ENCODE peak calls at places on chromosome 5, in five cellular contexts. One of them, this sample, is unnamed.

GRCh38 chr5:51651889-51652288 is 268.6 kb downstream of the ISL1 start:
- DNase-seq in coronary artery: no peak
- DNase-seq in pancreas: no peak
- DNase-seq in neural progenitor cell: no peak
- DNase-seq in mucosa of descending colon: no peak
- DNase-seq in this sample: no peak

GRCh38 chr5:111511174-111512025 is 935 bp downstream of the STARD4 start:
- DNase-seq in coronary artery: no peak
- DNase-seq in pancreas: no peak
- DNase-seq in neural progenitor cell: no peak
- DNase-seq in mucosa of descending colon: no peak
- DNase-seq in this sample: no peak

GRCh38 chr5:81626524-81626923 is 124.4 kb downstream of the SSBP2 start:
- DNase-seq in coronary artery: no peak
- DNase-seq in pancreas: no peak
- DNase-seq in neural progenitor cell: no peak
- DNase-seq in mucosa of descending colon: no peak
- DNase-seq in this sample: no peak

GRCh38 chr5:143352691-143353090 is 50.8 kb downstream of the NR3C1 start:
- DNase-seq in coronary artery: no peak
- DNase-seq in pancreas: no peak
- DNase-seq in neural progenitor cell: no peak
- DNase-seq in mucosa of descending colon: no peak
- DNase-seq in this sample: no peak

GRCh38 chr5:126535856-126536545 is 59.0 kb downstream of the ALDH7A1 start:
- DNase-seq in coronary artery: no peak
- DNase-seq in pancreas: no peak
- DNase-seq in neural progenitor cell: no peak
- DNase-seq in mucosa of descending colon: no peak
- DNase-seq in this sample: no peak

GRCh38 chr5:126531543-126532120 is 63.4 kb downstream of the ALDH7A1 start:
- DNase-seq in coronary artery: no peak
- DNase-seq in pancreas: no peak
- DNase-seq in neural progenitor cell: no peak
- DNase-seq in mucosa of descending colon: no peak
- DNase-seq in this sample: no peak

GRCh38 chr5:73764586-73764985 is 138.6 kb downstream of the ARHGEF28 start:
- DNase-seq in coronary artery: no peak
- DNase-seq in pancreas: no peak
- DNase-seq in neural progenitor cell: no peak
- DNase-seq in mucosa of descending colon: no peak
- DNase-seq in this sample: no peak

GRCh38 chr5:158084292-158084691 is 225.3 kb upstream of the CLINT1 start:
- DNase-seq in coronary artery: no peak
- DNase-seq in pancreas: no peak
- DNase-seq in neural progenitor cell: no peak
- DNase-seq in mucosa of descending colon: no peak
- DNase-seq in this sample: no peak

GRCh38 chr5:138282918-138283742 is 8.7 kb upstream of the GFRA3 start:
- DNase-seq in coronary artery: no peak
- DNase-seq in pancreas: no peak
- DNase-seq in neural progenitor cell: peak; percentile 69
- DNase-seq in mucosa of descending colon: no peak
- DNase-seq in this sample: no peak

GRCh38 chr5:134515801-134516200 is 9.7 kb upstream of the JADE2 start:
- DNase-seq in coronary artery: no peak
- DNase-seq in pancreas: no peak
- DNase-seq in neural progenitor cell: no peak
- DNase-seq in mucosa of descending colon: no peak
- DNase-seq in this sample: no peak

DNA sequence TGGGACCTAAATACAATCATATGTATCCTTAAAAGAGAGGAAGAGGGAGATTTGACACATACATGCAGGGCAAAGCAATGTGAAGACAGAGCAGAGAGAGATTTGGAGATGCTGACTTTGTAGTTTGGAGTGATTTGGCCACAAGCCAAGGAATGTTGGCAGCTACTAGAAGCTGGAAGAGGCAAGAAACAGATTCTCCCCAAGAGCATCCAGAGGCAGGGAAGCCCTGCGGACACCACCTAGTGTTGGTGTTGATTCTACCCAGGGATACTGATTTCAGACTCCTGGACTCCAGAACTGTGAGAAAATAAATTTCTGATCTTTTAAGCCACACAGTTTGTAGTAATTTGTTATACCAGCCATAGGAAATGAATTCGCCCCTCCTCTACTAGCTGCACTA is 64.9 kb upstream of the OSMR start:
- DNase-seq in coronary artery: no peak
- DNase-seq in pancreas: no peak
- DNase-seq in neural progenitor cell: no peak
- DNase-seq in mucosa of descending colon: no peak
- DNase-seq in this sample: no peak
- TF ChIP-seq CTCF in coronary artery: no peak
- TF ChIP-seq CTCF in pancreas: no peak
- TF ChIP-seq CTCF in neural progenitor cell: no peak
- TF ChIP-seq CTCF in mucosa of descending colon: no peak
- TF ChIP-seq CTCF in this sample: no peak

GRCh38 chr5:76083555-76084495 is 642 bp downstream of the SV2C start:
- DNase-seq in coronary artery: no peak
- DNase-seq in pancreas: peak; percentile 32
- DNase-seq in neural progenitor cell: peak; percentile 80
- DNase-seq in mucosa of descending colon: no peak
- DNase-seq in this sample: no peak
- H3K4me3 ChIP-seq in coronary artery: peak overlapping the region; percentile 63
- H3K4me3 ChIP-seq in pancreas: no peak overlapping the region
- H3K4me3 ChIP-seq in neural progenitor cell: peak overlapping the region; percentile 50
- H3K4me3 ChIP-seq in mucosa of descending colon: no peak overlapping the region
- H3K4me3 ChIP-seq in this sample: peak overlapping the region; percentile 38

DNA sequence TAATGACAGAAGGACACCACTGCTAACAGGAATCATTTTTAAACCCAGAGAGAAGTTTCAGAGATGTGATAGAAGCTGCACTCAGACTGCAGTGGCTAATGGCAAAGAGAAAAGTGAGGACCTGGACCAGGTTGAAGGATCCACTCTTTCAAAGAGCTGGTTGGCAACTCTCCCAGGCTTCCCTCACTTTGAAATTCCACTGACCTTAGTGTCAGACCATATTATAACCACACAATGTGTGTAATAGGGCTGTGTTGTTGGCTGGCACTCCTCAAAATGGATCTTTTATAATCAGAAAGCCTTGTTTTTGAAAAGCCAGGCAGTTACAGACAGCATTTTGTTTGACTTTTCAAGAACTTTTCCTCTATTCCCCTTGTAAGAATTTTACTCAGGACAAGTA is 280.7 kb downstream of the PRELID2 start:
- DNase-seq in coronary artery: no peak
- DNase-seq in pancreas: no peak
- DNase-seq in neural progenitor cell: no peak
- DNase-seq in mucosa of descending colon: no peak
- DNase-seq in this sample: no peak
- TF ChIP-seq CTCF in coronary artery: no peak
- TF ChIP-seq CTCF in pancreas: no peak
- TF ChIP-seq CTCF in neural progenitor cell: no peak
- TF ChIP-seq CTCF in mucosa of descending colon: no peak
- TF ChIP-seq CTCF in this sample: no peak

DNA sequence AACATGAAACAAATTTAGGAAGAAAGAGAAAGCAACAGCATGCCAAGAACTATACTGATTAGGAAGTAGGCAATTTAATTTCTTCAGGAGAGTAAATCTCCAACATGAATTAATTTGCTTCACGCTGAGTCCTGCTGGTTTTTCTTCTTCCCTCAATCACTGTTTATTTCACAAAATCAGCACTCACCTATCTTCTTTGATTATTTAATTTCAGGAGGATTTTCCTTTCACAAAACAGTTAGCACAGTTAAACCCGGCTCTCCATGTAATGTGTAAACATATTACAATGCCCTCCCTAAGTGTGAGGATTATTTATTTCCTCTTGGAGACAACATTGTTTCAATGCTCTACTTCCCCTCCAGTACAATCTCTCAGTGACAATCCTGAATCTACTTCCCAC is 90.2 kb upstream of the PAM start:
- DNase-seq in coronary artery: no peak
- DNase-seq in pancreas: no peak
- DNase-seq in neural progenitor cell: no peak
- DNase-seq in mucosa of descending colon: no peak
- DNase-seq in this sample: no peak
- H3K4me3 ChIP-seq in coronary artery: no peak overlapping the region
- H3K4me3 ChIP-seq in pancreas: no peak overlapping the region
- H3K4me3 ChIP-seq in neural progenitor cell: no peak overlapping the region
- H3K4me3 ChIP-seq in mucosa of descending colon: no peak overlapping the region
- H3K4me3 ChIP-seq in this sample: no peak overlapping the region

DNA sequence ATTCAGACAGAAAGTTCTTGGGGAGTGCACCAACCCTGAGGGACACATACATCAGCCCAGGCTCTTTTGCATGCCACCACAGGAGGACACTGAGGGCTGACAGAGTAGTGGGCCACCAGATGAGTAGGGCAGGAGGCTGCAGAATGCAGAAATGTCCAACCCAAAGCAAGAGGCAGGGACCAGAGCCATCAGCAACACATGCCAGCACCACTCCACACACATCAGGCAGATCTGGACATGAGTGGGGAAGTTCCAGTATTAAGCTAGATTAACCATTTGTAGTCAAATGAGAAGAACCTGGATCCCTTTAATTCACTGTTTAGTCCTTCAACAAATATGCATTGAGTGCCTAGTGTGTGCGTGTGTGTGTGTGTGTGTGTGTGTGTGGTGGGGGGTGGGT is 35.7 kb upstream of the OTULINL start:
- DNase-seq in coronary artery: no peak
- DNase-seq in pancreas: no peak
- DNase-seq in neural progenitor cell: no peak
- DNase-seq in mucosa of descending colon: no peak
- DNase-seq in this sample: no peak
- TF ChIP-seq CTCF in coronary artery: no peak
- TF ChIP-seq CTCF in pancreas: no peak
- TF ChIP-seq CTCF in neural progenitor cell: no peak
- TF ChIP-seq CTCF in mucosa of descending colon: no peak
- TF ChIP-seq CTCF in this sample: no peak

GRCh38 chr5:150357326-150358260 is at the start of gene TCOF1:
- DNase-seq in coronary artery: peak; percentile 95
- DNase-seq in pancreas: peak; percentile 98
- DNase-seq in neural progenitor cell: peak; percentile 99
- DNase-seq in mucosa of descending colon: peak; percentile 98
- DNase-seq in this sample: peak; percentile 99

GRCh38 chr5:150358261-150359095 is 981 bp downstream of the TCOF1 start:
- DNase-seq in coronary artery: no peak
- DNase-seq in pancreas: no peak
- DNase-seq in neural progenitor cell: no peak
- DNase-seq in mucosa of descending colon: no peak
- DNase-seq in this sample: no peak

GRCh38 chr5:150356575-150357284 is 767 bp upstream of the TCOF1 start:
- DNase-seq in coronary artery: no peak
- DNase-seq in pancreas: no peak
- DNase-seq in neural progenitor cell: no peak
- DNase-seq in mucosa of descending colon: no peak
- DNase-seq in this sample: no peak

GRCh38 chr5:150353395-150353675 is 4.2 kb upstream of the TCOF1 start:
- DNase-seq in coronary artery: no peak
- DNase-seq in pancreas: no peak
- DNase-seq in neural progenitor cell: no peak
- DNase-seq in mucosa of descending colon: no peak
- DNase-seq in this sample: no peak

DNA sequence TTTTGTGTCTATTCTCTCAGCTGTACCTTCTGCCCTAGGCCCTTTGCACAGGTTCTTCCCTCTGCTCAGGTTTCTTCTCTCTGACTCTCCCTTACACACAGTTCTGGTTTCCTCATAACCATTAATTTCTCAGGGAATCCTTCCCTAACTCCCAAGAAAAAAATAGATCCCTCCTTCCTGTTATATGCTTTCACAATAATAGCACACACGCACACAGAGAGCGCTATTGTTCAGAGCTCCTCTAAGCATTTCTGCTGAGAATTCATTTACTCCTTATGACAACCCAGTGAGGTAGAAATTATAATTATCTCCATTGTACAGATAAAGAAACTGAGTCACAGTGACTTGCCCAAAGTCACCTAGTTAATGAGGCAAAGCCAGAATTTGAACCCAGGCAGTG is 1.7 kb upstream of the TCOF1 start:
- DNase-seq in coronary artery: no peak
- DNase-seq in pancreas: no peak
- DNase-seq in neural progenitor cell: no peak
- DNase-seq in mucosa of descending colon: no peak
- DNase-seq in this sample: no peak
- H3K4me3 ChIP-seq in coronary artery: no peak overlapping the region
- H3K4me3 ChIP-seq in pancreas: no peak overlapping the region
- H3K4me3 ChIP-seq in neural progenitor cell: no peak overlapping the region
- H3K4me3 ChIP-seq in mucosa of descending colon: no peak overlapping the region
- H3K4me3 ChIP-seq in this sample: no peak overlapping the region

GRCh38 chr5:98827862-98828261 is 54.4 kb downstream of the RGMB start:
- DNase-seq in coronary artery: no peak
- DNase-seq in pancreas: no peak
- DNase-seq in neural progenitor cell: no peak
- DNase-seq in mucosa of descending colon: no peak
- DNase-seq in this sample: no peak

GRCh38 chr5:98825582-98826375 is 52.3 kb downstream of the RGMB start:
- DNase-seq in coronary artery: no peak
- DNase-seq in pancreas: no peak
- DNase-seq in neural progenitor cell: no peak
- DNase-seq in mucosa of descending colon: no peak
- DNase-seq in this sample: no peak

DNA sequence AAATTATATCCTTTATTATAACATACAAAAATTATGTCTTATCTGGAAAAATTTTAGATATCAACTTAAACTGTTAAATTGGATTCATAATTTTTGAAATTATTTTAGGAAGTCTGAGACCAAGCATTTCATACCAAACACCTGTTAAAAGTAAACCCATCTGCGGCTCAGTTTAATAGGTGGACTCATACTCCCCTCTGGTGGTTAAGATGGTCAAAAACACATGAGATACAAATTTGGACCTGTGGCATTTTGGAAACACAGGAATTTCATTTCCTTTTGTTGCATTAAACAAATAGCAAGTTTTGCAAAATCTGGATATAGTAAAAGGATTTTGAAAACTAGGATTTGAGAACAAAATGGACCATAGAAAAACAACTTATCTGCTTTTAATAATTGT is 53.7 kb downstream of the RGMB start:
- DNase-seq in coronary artery: no peak
- DNase-seq in pancreas: no peak
- DNase-seq in neural progenitor cell: peak; percentile 53
- DNase-seq in mucosa of descending colon: no peak
- DNase-seq in this sample: no peak
- TF ChIP-seq CTCF in coronary artery: no peak
- TF ChIP-seq CTCF in pancreas: peak; percentile 38
- TF ChIP-seq CTCF in neural progenitor cell: peak; percentile 81
- TF ChIP-seq CTCF in mucosa of descending colon: no peak
- TF ChIP-seq CTCF in this sample: no peak

GRCh38 chr5:65061974-65062353 is 293.2 kb downstream of the CWC27 start:
- DNase-seq in coronary artery: no peak
- DNase-seq in pancreas: no peak
- DNase-seq in neural progenitor cell: no peak
- DNase-seq in mucosa of descending colon: no peak
- DNase-seq in this sample: no peak

GRCh38 chr5:65061250-65061973 is 292.7 kb downstream of the CWC27 start:
- DNase-seq in coronary artery: no peak
- DNase-seq in pancreas: no peak
- DNase-seq in neural progenitor cell: no peak
- DNase-seq in mucosa of descending colon: no peak
- DNase-seq in this sample: peak; percentile 73

GRCh38 chr5:65059681-65060598 is 291.2 kb downstream of the CWC27 start:
- DNase-seq in coronary artery: no peak
- DNase-seq in pancreas: no peak
- DNase-seq in neural progenitor cell: no peak
- DNase-seq in mucosa of descending colon: no peak
- DNase-seq in this sample: no peak

GRCh38 chr5:65065112-65065511 is 296.4 kb downstream of the CWC27 start:
- DNase-seq in coronary artery: no peak
- DNase-seq in pancreas: no peak
- DNase-seq in neural progenitor cell: no peak
- DNase-seq in mucosa of descending colon: no peak
- DNase-seq in this sample: no peak

GRCh38 chr5:65062684-65063083 is 294.0 kb downstream of the CWC27 start:
- DNase-seq in coronary artery: peak; percentile 83
- DNase-seq in pancreas: no peak
- DNase-seq in neural progenitor cell: no peak
- DNase-seq in mucosa of descending colon: no peak
- DNase-seq in this sample: no peak
- H3K4me3 ChIP-seq in coronary artery: no peak overlapping the region
- H3K4me3 ChIP-seq in pancreas: no peak overlapping the region
- H3K4me3 ChIP-seq in neural progenitor cell: no peak overlapping the region
- H3K4me3 ChIP-seq in mucosa of descending colon: no peak overlapping the region
- H3K4me3 ChIP-seq in this sample: no peak overlapping the region